ENCODE peak calls at places on chromosome 9, in ten cellular contexts. F is adrenal gland, X is suprapubic skin, T is AG04450, U is A549, E is PC-3, M is esophagus squamous epithelium, C is stomach, R is kidney, S is right lobe of liver. H is an unnamed sample.

GRCh38 chr9:136372561-136373299 is 739 bp downstream of the CARD9 start:
- DNase-seq in F (peak; percentile 64), X (no peak), T (peak; percentile 75), U (no peak), E (peak; percentile 8), M (no peak), C (peak; percentile 69), R (peak; percentile 95), S (no peak), H (no peak)

GRCh38 chr9:78828521-78828920 is 531.6 kb downstream of the PSAT1 start:
- DNase-seq in F (no peak), X (no peak), T (no peak), U (no peak), E (no peak), M (no peak), C (no peak), R (no peak), S (no peak), H (no peak)

GRCh38 chr9:137226338-137227056 is 805 bp upstream of the RNF224 start:
- DNase-seq in F (no peak), X (no peak), T (no peak), U (no peak), E (peak; percentile 93), M (no peak), C (no peak), R (peak; percentile 92), S (no peak), H (no peak)

GRCh38 chr9:133701321-133701980 is 36.7 kb downstream of the SARDH start:
- DNase-seq in F (no peak), X (no peak), T (no peak), U (no peak), E (no peak), M (no peak), C (no peak), R (peak; percentile 72), S (no peak), H (no peak)

GRCh38 chr9:99134893-99135341 is 30.0 kb downstream of the TGFBR1 start:
- DNase-seq in F (no peak), X (no peak), T (peak; percentile 27), U (no peak), E (no peak), M (no peak), C (no peak), R (no peak), S (no peak), H (no peak)

GRCh38 chr9:92988215-92988731 is 41.0 kb downstream of the FGD3 start:
- DNase-seq in F (no peak), X (no peak), T (no peak), U (no peak), E (peak; percentile 22), M (no peak), C (no peak), R (no peak), S (no peak), H (no peak)

GRCh38 chr9:114958021-114958846 is 27.8 kb upstream of the TNFSF8 start:
- DNase-seq in F (peak; percentile 55), X (no peak), T (no peak), U (no peak), E (no peak), M (peak; percentile 1), C (no peak), R (no peak), S (peak; percentile 53), H (no peak)

GRCh38 chr9:92001244-92001643 is 51.2 kb upstream of the ROR2 start:
- DNase-seq in F (no peak), X (no peak), T (no peak), U (no peak), E (peak; percentile 5), M (no peak), C (no peak), R (no peak), S (no peak), H (no peak)

GRCh38 chr9:124011460-124012301 is at the start of gene LHX2:
- DNase-seq in F (peak; percentile 59), X (no peak), T (no peak), U (peak; percentile 81), E (peak; percentile 65), M (no peak), C (peak; percentile 37), R (no peak), S (peak; percentile 70), H (no peak)

GRCh38 chr9:83403864-83404263 is 134.3 kb downstream of the FRMD3 start:
- DNase-seq in F (no peak), X (no peak), T (no peak), U (no peak), E (no peak), M (no peak), C (no peak), R (no peak), S (no peak), H (no peak)

GRCh38 chr9:7780261-7780988 is 19.2 kb downstream of the DMAC1 start:
- DNase-seq in F (no peak), X (no peak), T (no peak), U (no peak), E (no peak), M (no peak), C (no peak), R (no peak), S (no peak), H (no peak)

GRCh38 chr9:4594994-4595393 is 67.1 kb upstream of the PLPP6 start:
- DNase-seq in F (no peak), X (no peak), T (no peak), U (no peak), E (no peak), M (no peak), C (no peak), R (no peak), S (no peak), H (no peak)
- H3K27ac ChIP-seq in F (no peak overlapping the region), X (no peak overlapping the region), T (no peak overlapping the region), U (no peak overlapping the region), E (no peak overlapping the region), M (no peak overlapping the region), C (no peak overlapping the region), R (no peak overlapping the region), S (peak overlapping the region; percentile 81), H (no peak overlapping the region)

GRCh38 chr9:87498046-87498815 is 564 bp downstream of the DAPK1 start:
- DNase-seq in F (no peak), X (no peak), T (no peak), U (peak; percentile 69), E (no peak), M (no peak), C (peak; percentile 57), R (peak; percentile 89), S (peak; percentile 66), H (no peak)
- TF ChIP-seq CTCF in F (no peak), X (peak; percentile 19), T (no peak), U (no peak), E (no peak), M (no peak), C (no peak), R (peak; percentile 15), S (peak; percentile 22), H (no peak)

GRCh38 chr9:72042928-72043327 is 17.5 kb downstream of the C9orf57 start:
- DNase-seq in F (no peak), X (no peak), T (no peak), U (no peak), E (no peak), M (no peak), C (no peak), R (no peak), S (peak; percentile 68), H (no peak)

GRCh38 chr9:72041775-72042194 is 18.6 kb downstream of the C9orf57 start:
- DNase-seq in F (peak; percentile 30), X (no peak), T (peak; percentile 33), U (no peak), E (peak; percentile 63), M (no peak), C (no peak), R (peak; percentile 90), S (peak; percentile 94), H (no peak)

GRCh38 chr9:72038890-72039410 is 21.5 kb downstream of the C9orf57 start:
- DNase-seq in F (peak; percentile 81), X (peak; percentile 87), T (peak; percentile 61), U (peak; percentile 74), E (peak; percentile 80), M (no peak), C (peak; percentile 82), R (peak; percentile 83), S (peak; percentile 83), H (no peak)

GRCh38 chr9:72039532-72039931 is 20.9 kb downstream of the C9orf57 start:
- DNase-seq in F (no peak), X (no peak), T (no peak), U (no peak), E (no peak), M (no peak), C (no peak), R (no peak), S (no peak), H (no peak)

DNA sequence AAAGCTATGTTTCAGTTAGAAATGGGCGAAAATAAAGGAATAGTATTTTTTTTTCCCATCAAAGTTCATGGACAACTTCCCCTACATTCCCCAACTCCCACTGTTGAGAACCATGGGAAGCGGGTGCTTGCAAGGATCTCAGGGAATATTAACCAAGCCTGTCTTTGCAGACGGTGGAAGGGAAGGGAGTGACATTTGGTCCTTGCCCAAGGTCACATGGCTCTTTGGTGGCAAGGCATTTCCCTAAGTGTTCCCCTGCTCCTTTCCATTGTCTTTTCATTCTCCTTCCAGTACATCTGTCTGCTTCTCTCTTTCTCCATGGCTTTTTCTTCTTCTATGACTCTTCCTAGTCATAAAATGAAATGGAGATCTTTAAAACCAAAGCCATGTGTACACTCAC is 19.0 kb downstream of the C9orf57 start:
- DNase-seq in F (no peak), X (no peak), T (no peak), U (no peak), E (no peak), M (no peak), C (no peak), R (no peak), S (no peak), H (no peak)
- H3K27ac ChIP-seq in F (no peak overlapping the region), X (peak overlapping the region; percentile 38), T (no peak overlapping the region), U (no peak overlapping the region), E (peak overlapping the region; percentile 3), M (no peak overlapping the region), C (no peak overlapping the region), R (peak overlapping the region; percentile 73), S (peak overlapping the region; percentile 95), H (peak overlapping the region; percentile 46)

GRCh38 chr9:96242829-96243228 is 59.1 kb downstream of the HSD17B3 start:
- DNase-seq in F (no peak), X (no peak), T (no peak), U (no peak), E (no peak), M (no peak), C (no peak), R (no peak), S (no peak), H (no peak)

GRCh38 chr9:96241391-96241809 is 60.6 kb downstream of the HSD17B3 start:
- DNase-seq in F (no peak), X (no peak), T (no peak), U (no peak), E (peak; percentile 86), M (no peak), C (no peak), R (no peak), S (no peak), H (no peak)

GRCh38 chr9:96243798-96244197 is 58.2 kb downstream of the HSD17B3 start:
- DNase-seq in F (no peak), X (no peak), T (no peak), U (no peak), E (no peak), M (no peak), C (no peak), R (no peak), S (no peak), H (no peak)

GRCh38 chr9:96246267-96246671 is 55.7 kb downstream of the HSD17B3 start:
- DNase-seq in F (peak; percentile 8), X (no peak), T (no peak), U (no peak), E (no peak), M (no peak), C (no peak), R (no peak), S (peak; percentile 80), H (no peak)

GRCh38 chr9:96245399-96245798 is 56.6 kb downstream of the HSD17B3 start:
- DNase-seq in F (no peak), X (no peak), T (no peak), U (no peak), E (no peak), M (no peak), C (no peak), R (no peak), S (no peak), H (no peak)
- TF ChIP-seq CTCF in F (no peak), X (no peak), T (no peak), U (no peak), E (peak; percentile 45), M (no peak), C (no peak), R (no peak), S (no peak), H (no peak)